ENCODE peak calls at places on chromosomes 1 and 21, in nine cellular contexts. R, V, P, X, E, B, T, J and Y are unnamed samples.

GRCh38 chr1:43270421-43271095 is 775 bp downstream of the TMEM125 start:
- DNase-seq in E (no peak), V (no peak), R (no peak), J (no peak), P (peak), T (peak), X (no peak), B (no peak), Y (no peak)

GRCh38 chr1:118317836-118318614 is 133.0 kb upstream of the SPAG17 start:
- DNase-seq in R (no peak), X (no peak), V (peak), E (no peak), B (no peak), P (no peak), J (no peak), T (no peak), Y (no peak)

GRCh38 chr1:12400030-12400693 is 170.3 kb downstream of the VPS13D start:
- DNase-seq in B (no peak), J (no peak), X (no peak), V (no peak), P (no peak), T (no peak), E (no peak), R (no peak), Y (no peak)

GRCh38 chr1:163174524-163175437 is 27.9 kb downstream of the RGS5 start:
- DNase-seq in B (peak), X (peak), E (peak), V (peak), P (peak), R (peak), J (peak), T (peak), Y (peak)

GRCh38 chr1:208013210-208013609 is 102.3 kb upstream of the CD34 start:
- DNase-seq in X (no peak), B (no peak), T (no peak), P (no peak), V (no peak), E (no peak), J (no peak), R (no peak), Y (no peak)

GRCh38 chr1:9676815-9677393 is 25.4 kb downstream of the PIK3CD start:
- DNase-seq in E (no peak), X (no peak), V (no peak), R (no peak), J (no peak), P (no peak), T (no peak), B (no peak), Y (no peak)

GRCh38 chr1:170768929-170769328 is 105.0 kb downstream of the PRRX1 start:
- DNase-seq in T (no peak), R (no peak), E (no peak), V (no peak), J (no peak), X (no peak), P (no peak), B (no peak), Y (no peak)

GRCh38 chr1:18725231-18725895 is 94.7 kb downstream of the PAX7 start:
- DNase-seq in E (no peak), T (no peak), V (no peak), R (no peak), P (no peak), J (no peak), X (no peak), B (no peak), Y (no peak)

GRCh38 chr21:25934130-25934529 is 199.4 kb downstream of the GABPA start:
- DNase-seq in X (no peak), R (no peak), V (no peak), B (no peak), J (no peak), T (no peak), P (no peak), E (no peak), Y (no peak)

GRCh38 chr1:25090707-25091422 is 141.4 kb downstream of the SYF2 start:
- DNase-seq in B (no peak), P (no peak), V (no peak), X (no peak), T (no peak), J (no peak), E (no peak), R (no peak), Y (no peak)

GRCh38 chr1:193358419-193358818 is 172.0 kb upstream of the B3GALT2 start:
- DNase-seq in E (no peak), T (no peak), J (no peak), R (no peak), V (no peak), X (no peak), P (no peak), B (no peak), Y (no peak)

GRCh38 chr1:193629875-193630274 is 443.5 kb upstream of the B3GALT2 start:
- DNase-seq in E (no peak), X (no peak), P (no peak), R (no peak), T (no peak), J (peak), V (no peak), B (no peak), Y (no peak)

GRCh38 chr1:202270871-202271326 is 70.8 kb downstream of the UBE2T start:
- DNase-seq in T (no peak), V (no peak), R (no peak), E (no peak), X (no peak), B (no peak), P (no peak), J (no peak), Y (no peak)

GRCh38 chr1:236154126-236154525 is 11.8 kb downstream of the GPR137B start:
- DNase-seq in P (no peak), B (no peak), X (no peak), T (no peak), V (no peak), J (no peak), R (no peak), E (no peak), Y (no peak)

GRCh38 chr1:27327964-27328363 is 6.0 kb downstream of the TMEM222 start:
- DNase-seq in R (no peak), B (no peak), P (no peak), V (no peak), E (no peak), X (no peak), J (no peak), T (no peak), Y (no peak)

GRCh38 chr1:7515175-7515574 is 255.9 kb upstream of the VAMP3 start:
- DNase-seq in P (no peak), V (no peak), X (no peak), B (no peak), J (no peak), R (no peak), T (no peak), E (no peak), Y (no peak)

GRCh38 chr1:213982814-213983588 is 4.8 kb upstream of the PROX1 start:
- DNase-seq in V (peak), T (no peak), J (no peak), R (peak), B (no peak), P (no peak), E (no peak), X (no peak), Y (no peak)

GRCh38 chr1:46550751-46551231 is 656 bp downstream of the KNCN start:
- DNase-seq in R (no peak), J (no peak), V (no peak), X (no peak), P (no peak), B (no peak), E (no peak), T (no peak), Y (no peak)

GRCh38 chr1:45348609-45348965 is 8.3 kb upstream of the MUTYH start:
- DNase-seq in E (no peak), X (no peak), T (no peak), B (peak), J (no peak), R (no peak), P (no peak), V (no peak), Y (no peak)

GRCh38 chr1:71621785-71622184 is 541.0 kb upstream of the ZRANB2 start:
- DNase-seq in X (no peak), J (peak), E (no peak), P (no peak), V (no peak), B (no peak), T (no peak), R (no peak), Y (no peak)

GRCh38 chr1:178933709-178934573 is 63.1 kb upstream of the ANGPTL1 start:
- DNase-seq in T (no peak), V (no peak), E (no peak), P (no peak), X (peak), R (no peak), B (no peak), J (no peak), Y (no peak)

GRCh38 chr1:36609241-36610027 is 126.7 kb upstream of the CSF3R start:
- DNase-seq in B (peak), P (no peak), V (peak), E (no peak), R (peak), T (no peak), X (peak), J (peak), Y (peak)

GRCh38 chr1:172287207-172287606 is 133.3 kb upstream of the C1orf105 start:
- DNase-seq in V (peak), R (no peak), P (no peak), B (no peak), E (no peak), X (peak), J (peak), T (no peak), Y (no peak)

GRCh38 chr1:15157524-15158399 is 4.2 kb downstream of the TMEM51 start:
- DNase-seq in B (no peak), P (no peak), E (no peak), V (no peak), T (no peak), X (no peak), R (no peak), J (no peak), Y (no peak)

GRCh38 chr21:41171210-41171609 is 3.2 kb downstream of the BACE2 start:
- DNase-seq in T (no peak), R (no peak), P (peak), X (peak), V (peak), E (no peak), B (no peak), J (no peak), Y (no peak)

GRCh38 chr1:198529414-198529813 is 11.1 kb downstream of the ATP6V1G3 start:
- DNase-seq in J (peak), V (no peak), E (no peak), B (no peak), T (no peak), P (no peak), X (no peak), R (no peak), Y (no peak)

GRCh38 chr1:12229835-12230548 is at the start of gene VPS13D:
- DNase-seq in E (peak), T (peak), X (peak), B (peak), J (peak), P (peak), V (peak), R (peak), Y (peak)

GRCh38 chr21:38669186-38669585 is 136.5 kb upstream of the ETS2 start:
- DNase-seq in X (no peak), P (no peak), B (peak), E (no peak), J (peak), R (no peak), V (no peak), T (no peak), Y (peak)

GRCh38 chr1:12063141-12064072 is at the start of gene TNFRSF8:
- DNase-seq in E (peak), T (no peak), R (no peak), V (no peak), X (no peak), P (no peak), B (no peak), J (peak), Y (peak)

GRCh38 chr1:6348511-6349191 is 44.9 kb downstream of the ACOT7 start:
- DNase-seq in J (no peak), E (peak), P (no peak), T (no peak), B (no peak), X (peak), V (no peak), R (peak), Y (peak)

GRCh38 chr1:6157528-6158174 is 22.5 kb downstream of the CHD5 start:
- DNase-seq in X (no peak), V (no peak), B (no peak), P (peak), E (no peak), R (no peak), T (no peak), J (no peak), Y (no peak)

GRCh38 chr1:198548890-198549289 is 8.4 kb upstream of the ATP6V1G3 start:
- DNase-seq in J (no peak), T (no peak), E (no peak), V (no peak), B (no peak), X (no peak), R (no peak), P (no peak), Y (no peak)

GRCh38 chr1:31511848-31512615 is 64.3 kb upstream of the TINAGL1 start:
- DNase-seq in B (no peak), T (no peak), R (no peak), P (no peak), X (no peak), V (no peak), J (no peak), E (no peak), Y (no peak)

GRCh38 chr1:54835970-54836369 is 34.8 kb upstream of the TTC22 start:
- DNase-seq in V (no peak), E (no peak), R (no peak), P (no peak), X (no peak), J (no peak), B (no peak), T (no peak), Y (no peak)

GRCh38 chr21:32886339-32886738 is 114.8 kb upstream of the PAXBP1 start:
- DNase-seq in T (no peak), X (no peak), R (peak), V (no peak), J (no peak), P (no peak), E (peak), B (peak), Y (peak)

GRCh38 chr1:115837762-115838421 is 3.0 kb downstream of the NHLH2 start:
- DNase-seq in R (no peak), X (no peak), P (no peak), T (no peak), J (peak), E (no peak), V (no peak), B (no peak), Y (no peak)

GRCh38 chr1:40663324-40664166 is 1.9 kb downstream of the RIMS3 start:
- DNase-seq in J (peak), X (no peak), E (no peak), V (peak), P (no peak), R (no peak), B (no peak), T (no peak), Y (peak)
- H3K4me3 ChIP-seq in J (no peak), X (no peak), E (no peak), V (no peak), P (no peak), R (no peak), B (no peak), T (no peak), Y (peak)

DNA sequence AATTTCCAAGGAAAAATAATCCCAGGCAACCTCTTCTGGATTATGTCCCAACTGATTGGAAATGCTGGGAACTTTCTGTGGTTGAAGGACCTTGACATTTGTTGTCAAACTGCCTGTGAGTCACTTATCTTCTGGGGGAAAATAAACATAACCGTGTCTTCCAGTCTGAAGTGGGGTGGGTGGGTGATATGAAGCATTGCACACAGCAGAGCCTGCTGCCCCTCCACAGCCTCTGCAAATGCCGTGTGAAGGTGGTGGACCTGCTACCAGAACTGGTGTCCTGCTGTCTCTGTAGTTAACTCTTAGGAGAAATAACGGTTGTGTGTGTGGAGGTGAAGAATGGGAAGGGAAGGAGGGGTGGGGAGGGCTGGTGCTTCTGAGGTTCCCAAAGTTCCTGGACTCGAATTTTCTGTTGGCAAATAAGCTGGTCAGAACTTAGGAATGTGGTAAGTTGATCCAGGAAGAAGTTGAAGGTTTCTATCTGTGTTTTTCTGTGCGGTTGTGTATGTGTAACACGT is 23.2 kb downstream of the GALNT2 start:
- DNase-seq in B (no peak), V (no peak), X (no peak), R (no peak), P (no peak), E (no peak), J (peak), T (no peak), Y (no peak)
- H3K4me3 ChIP-seq in B (no peak), V (no peak), X (no peak), R (no peak), P (no peak), E (no peak), J (peak), T (no peak), Y (no peak)

DNA sequence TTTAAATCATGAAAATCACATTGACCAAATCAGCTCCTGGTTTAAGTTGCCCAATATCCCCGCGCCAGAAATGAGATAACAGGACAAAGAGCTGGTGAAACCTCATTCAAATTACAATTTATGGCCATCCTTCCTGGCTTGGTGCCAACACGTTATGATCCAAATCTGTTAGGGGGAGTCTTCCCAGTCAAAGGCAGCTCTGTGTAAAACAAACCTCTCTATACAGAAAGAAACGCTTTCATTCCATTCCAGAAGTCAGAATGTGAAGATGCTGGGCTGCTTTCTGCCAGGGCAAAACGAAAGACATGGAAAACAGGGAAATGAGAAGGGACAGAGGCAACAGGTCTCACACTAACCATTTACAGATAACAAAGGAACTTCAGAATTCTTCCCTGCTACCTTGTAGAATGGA is 53.5 kb upstream of the TIAM1 start:
- DNase-seq in E (no peak), T (peak), R (no peak), B (no peak), X (no peak), P (no peak), V (no peak), J (no peak), Y (peak)
- H3K4me3 ChIP-seq in E (peak), T (no peak), R (no peak), B (no peak), X (no peak), P (no peak), V (no peak), J (no peak), Y (peak)

GRCh38 chr1:164604541-164604940 is 45.6 kb downstream of the PBX1 start:
- DNase-seq in J (no peak), X (no peak), T (no peak), V (no peak), R (no peak), B (no peak), E (no peak), P (no peak), Y (no peak)

GRCh38 chr1:164601399-164602141 is 42.6 kb downstream of the PBX1 start:
- DNase-seq in X (no peak), B (no peak), E (no peak), J (no peak), T (no peak), V (no peak), P (no peak), R (no peak), Y (no peak)

GRCh38 chr1:164602480-164603093 is 43.6 kb downstream of the PBX1 start:
- DNase-seq in R (no peak), X (peak), E (no peak), P (peak), B (peak), T (no peak), V (peak), J (peak), Y (no peak)

GRCh38 chr1:164599272-164599671 is 40.3 kb downstream of the PBX1 start:
- DNase-seq in P (no peak), X (no peak), V (no peak), R (no peak), E (no peak), B (no peak), T (no peak), J (no peak), Y (no peak)

GRCh38 chr1:164602142-164602429 is 43.1 kb downstream of the PBX1 start:
- DNase-seq in T (no peak), X (no peak), V (no peak), E (no peak), R (no peak), B (peak), P (peak), J (no peak), Y (no peak)
- H3K4me3 ChIP-seq in T (peak), X (no peak), V (no peak), E (no peak), R (no peak), B (peak), P (no peak), J (peak), Y (no peak)